ENCODE peak calls at places on chromosomes 13 and 19, in seven cellular contexts. V is K562, Z is GM12878, I is SK-N-SH, W is HCT116, M is H1, K is HepG2. Y is an unnamed sample.

GRCh38 chr19:8149261-8150094 is at the start of gene FBN3:
- DNase-seq in I (peak), M (peak), W (no peak), V (peak), Z (no peak), K (no peak), Y (no peak)

GRCh38 chr13:55792544-55793178 is 1348.1 kb upstream of the PRR20A start:
- DNase-seq in M (no peak), K (no peak), I (no peak), Z (no peak), W (no peak), V (no peak), Y (no peak)

GRCh38 chr19:30446844-30447243 is 74.7 kb downstream of the ZNF536 start:
- DNase-seq in I (no peak), M (no peak), V (no peak), W (no peak), K (no peak), Z (no peak), Y (no peak)

GRCh38 chr13:63625869-63626268 is 2210.2 kb upstream of the PCDH20 start:
- DNase-seq in Z (no peak), I (no peak), V (no peak), M (no peak), K (no peak), W (no peak), Y (no peak)

GRCh38 chr13:80224468-80224867 is 116.5 kb downstream of the SPRY2 start:
- DNase-seq in K (no peak), W (no peak), Z (no peak), V (no peak), I (no peak), M (no peak), Y (no peak)

GRCh38 chr19:30069535-30070197 is 127.6 kb downstream of the URI1 start:
- DNase-seq in W (no peak), M (no peak), I (no peak), K (no peak), V (no peak), Z (no peak), Y (no peak)

GRCh38 chr13:33172911-33173310 is 112.6 kb downstream of the STARD13 start:
- DNase-seq in M (no peak), V (no peak), I (no peak), W (no peak), Z (no peak), K (no peak), Y (no peak)

GRCh38 chr19:2538096-2538757 is 62.3 kb downstream of the GADD45B start:
- DNase-seq in I (no peak), W (no peak), M (no peak), K (no peak), Z (no peak), V (no peak), Y (no peak)

GRCh38 chr13:43698009-43698408 is 88.8 kb downstream of the ENOX1 start:
- DNase-seq in Z (no peak), V (no peak), W (no peak), I (no peak), K (no peak), M (no peak), Y (no peak)

GRCh38 chr19:10189631-10190425 is 4.9 kb downstream of the DNMT1 start:
- DNase-seq in I (no peak), Z (no peak), V (no peak), M (no peak), K (no peak), W (no peak), Y (no peak)

GRCh38 chr19:57075125-57075524 is 44.7 kb upstream of the USP29 start:
- DNase-seq in I (no peak), W (no peak), K (no peak), Z (no peak), V (no peak), M (no peak), Y (no peak)

GRCh38 chr19:36719687-36720556 is 32.5 kb downstream of the ZNF567 start:
- DNase-seq in I (no peak), M (no peak), Z (no peak), W (no peak), V (no peak), K (no peak), Y (peak)

GRCh38 chr13:85013006-85013405 is 786.2 kb downstream of the SLITRK6 start:
- DNase-seq in V (no peak), Z (no peak), W (no peak), K (no peak), I (no peak), M (no peak), Y (no peak)

GRCh38 chr19:15399234-15399515 is 19.6 kb upstream of the AKAP8 start:
- DNase-seq in I (no peak), W (no peak), Z (no peak), V (no peak), M (no peak), K (no peak), Y (no peak)

DNA sequence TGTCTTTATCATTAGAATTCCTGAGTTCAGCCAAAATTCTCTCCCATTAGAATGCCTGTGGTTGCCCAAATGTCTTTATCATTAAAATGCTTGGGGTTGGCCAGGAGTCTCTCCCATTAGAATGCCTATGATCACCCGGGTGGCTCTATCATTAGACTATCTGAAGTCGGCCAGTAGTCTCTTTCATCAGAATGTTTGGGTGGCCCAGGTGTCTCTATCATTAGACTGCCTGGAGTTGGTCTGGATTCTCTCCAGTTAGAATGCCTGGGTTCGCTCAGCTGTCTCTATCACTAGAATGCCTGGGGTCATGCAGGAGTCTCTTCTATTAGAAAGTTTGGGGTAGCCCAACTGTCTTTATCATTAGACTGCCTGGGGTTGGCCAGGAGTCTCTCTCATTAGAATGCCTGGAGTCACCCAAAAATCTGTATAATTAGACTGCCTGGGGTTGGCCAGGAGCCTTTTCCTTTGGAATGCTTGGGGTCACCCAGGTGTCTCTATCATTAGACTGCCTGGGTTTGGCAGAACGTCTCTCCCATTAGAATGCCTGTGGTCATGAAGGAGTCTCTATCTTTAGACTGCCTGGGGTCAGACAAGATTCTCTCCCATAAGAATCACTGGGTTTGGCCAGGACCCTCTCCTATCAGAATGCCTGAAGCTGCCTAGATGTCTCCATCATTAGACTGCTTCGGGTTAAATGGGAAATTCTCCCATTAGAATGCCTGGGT is 1478.3 kb downstream of the UQCRFS1 start:
- DNase-seq in K (no peak), V (no peak), I (no peak), M (no peak), Z (no peak), W (no peak), Y (no peak)
- TF ChIP-seq JUND in K (no peak), V (no peak), I (no peak), M (no peak), Z (no peak), W (no peak), Y (no peak)

DNA sequence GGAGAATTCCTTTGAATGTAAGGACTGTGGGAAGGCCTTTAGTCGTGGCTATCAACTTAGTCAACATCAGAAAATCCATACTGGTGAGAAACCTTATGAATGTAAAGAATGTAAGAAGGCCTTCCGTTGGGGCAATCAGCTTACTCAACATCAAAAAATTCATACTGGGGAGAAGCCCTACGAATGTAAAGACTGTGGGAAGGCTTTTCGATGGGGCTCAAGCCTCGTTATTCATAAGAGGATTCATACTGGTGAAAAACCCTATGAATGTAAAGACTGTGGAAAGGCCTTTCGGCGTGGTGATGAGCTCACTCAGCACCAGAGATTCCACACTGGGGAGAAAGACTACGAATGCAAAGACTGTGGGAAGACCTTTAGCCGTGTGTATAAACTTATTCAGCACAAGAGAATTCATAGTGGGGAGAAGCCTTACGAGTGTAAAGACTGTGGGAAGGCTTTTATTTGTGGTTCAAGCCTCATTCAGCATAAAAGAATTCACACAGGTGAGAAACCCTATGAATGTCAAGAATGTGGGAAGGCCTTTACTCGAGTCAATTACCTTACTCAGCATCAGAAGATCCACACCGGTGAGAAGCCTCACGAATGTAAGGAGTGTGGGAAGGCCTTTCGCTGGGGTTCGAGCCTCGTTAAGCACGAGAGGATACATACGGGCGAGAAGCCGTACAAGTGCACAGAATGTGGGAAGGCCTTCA is 39.2 kb downstream of the ZNF331 start:
- DNase-seq in W (no peak), M (no peak), V (no peak), I (no peak), Z (no peak), K (no peak), Y (no peak)
- TF ChIP-seq JUND in W (no peak), M (no peak), V (no peak), I (no peak), Z (no peak), K (no peak), Y (no peak)

GRCh38 chr19:18672044-18672451 is 11.4 kb upstream of the CRTC1 start:
- DNase-seq in Z (no peak), I (no peak), V (no peak), K (no peak), W (no peak), M (no peak), Y (no peak)

GRCh38 chr19:18669883-18670282 is 13.6 kb upstream of the CRTC1 start:
- DNase-seq in Z (no peak), W (no peak), V (no peak), M (no peak), K (no peak), I (no peak), Y (no peak)

GRCh38 chr19:18672606-18673337 is 10.7 kb upstream of the CRTC1 start:
- DNase-seq in I (no peak), M (no peak), V (no peak), W (no peak), Z (no peak), K (no peak), Y (peak)

GRCh38 chr19:18670313-18670712 is 13.2 kb upstream of the CRTC1 start:
- DNase-seq in Z (no peak), V (no peak), I (peak), M (no peak), W (no peak), K (no peak), Y (no peak)

DNA sequence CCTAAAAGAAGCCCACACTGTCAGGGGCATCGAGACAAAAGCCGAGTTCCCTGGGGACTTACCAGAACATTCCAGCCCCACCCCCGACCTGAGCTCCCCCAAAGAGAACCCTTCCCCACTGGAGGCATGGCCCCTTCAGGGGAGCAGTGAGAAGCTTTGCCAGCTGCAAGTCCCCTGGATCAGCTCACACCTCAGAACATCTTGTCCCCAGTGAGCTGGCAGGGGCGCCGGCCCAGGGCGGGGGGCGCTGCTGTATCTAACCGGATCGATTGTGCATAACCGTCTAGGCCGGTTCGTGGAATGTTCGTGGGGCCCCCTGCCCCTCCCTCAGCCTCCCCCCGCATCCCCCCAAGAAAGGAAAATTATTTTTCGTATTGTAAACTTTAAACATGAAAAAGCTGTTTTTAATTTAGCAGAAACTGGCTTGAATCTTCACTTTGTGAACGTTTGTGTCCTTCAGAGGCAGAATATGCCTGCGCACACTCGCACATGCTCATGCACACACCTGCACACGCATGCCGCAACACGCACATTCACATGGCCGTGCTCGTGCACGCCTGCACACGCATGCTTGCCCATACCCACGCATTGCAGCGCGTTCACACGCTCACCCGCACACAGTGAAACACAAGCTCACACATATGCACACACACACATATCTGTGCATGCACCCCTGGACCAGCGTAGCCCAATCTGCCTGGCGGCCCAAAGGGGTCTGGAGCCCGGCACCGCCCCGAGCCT is 12.0 kb upstream of the CRTC1 start:
- DNase-seq in Z (no peak), M (no peak), K (no peak), W (no peak), V (no peak), I (no peak), Y (no peak)
- TF ChIP-seq JUND in Z (no peak), M (no peak), K (no peak), W (no peak), V (no peak), I (no peak), Y (no peak)

DNA sequence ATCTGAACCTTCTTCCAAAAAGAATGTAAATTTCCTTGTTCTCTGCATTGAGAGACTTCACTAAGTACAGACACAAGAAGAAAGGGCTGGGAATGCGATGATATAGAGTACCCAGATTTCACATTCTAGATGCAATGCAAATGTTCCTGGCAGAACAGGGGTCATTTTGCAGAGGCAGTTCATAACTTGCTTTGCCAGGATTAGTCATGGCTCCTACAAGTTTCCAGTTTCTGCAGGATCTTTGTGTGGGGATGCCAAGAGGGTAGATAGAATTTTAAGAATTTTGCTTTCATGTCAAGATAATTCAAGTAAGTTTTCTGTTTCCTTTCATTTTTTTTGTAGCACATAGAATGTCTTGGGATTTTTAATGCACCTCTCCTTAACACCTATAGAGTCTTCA is 181.2 kb downstream of the FGF9 start:
- DNase-seq in V (no peak), K (no peak), M (no peak), I (no peak), W (no peak), Z (no peak), Y (no peak)
- TF ChIP-seq JUND in V (no peak), K (no peak), M (no peak), I (no peak), W (no peak), Z (no peak), Y (no peak)

DNA sequence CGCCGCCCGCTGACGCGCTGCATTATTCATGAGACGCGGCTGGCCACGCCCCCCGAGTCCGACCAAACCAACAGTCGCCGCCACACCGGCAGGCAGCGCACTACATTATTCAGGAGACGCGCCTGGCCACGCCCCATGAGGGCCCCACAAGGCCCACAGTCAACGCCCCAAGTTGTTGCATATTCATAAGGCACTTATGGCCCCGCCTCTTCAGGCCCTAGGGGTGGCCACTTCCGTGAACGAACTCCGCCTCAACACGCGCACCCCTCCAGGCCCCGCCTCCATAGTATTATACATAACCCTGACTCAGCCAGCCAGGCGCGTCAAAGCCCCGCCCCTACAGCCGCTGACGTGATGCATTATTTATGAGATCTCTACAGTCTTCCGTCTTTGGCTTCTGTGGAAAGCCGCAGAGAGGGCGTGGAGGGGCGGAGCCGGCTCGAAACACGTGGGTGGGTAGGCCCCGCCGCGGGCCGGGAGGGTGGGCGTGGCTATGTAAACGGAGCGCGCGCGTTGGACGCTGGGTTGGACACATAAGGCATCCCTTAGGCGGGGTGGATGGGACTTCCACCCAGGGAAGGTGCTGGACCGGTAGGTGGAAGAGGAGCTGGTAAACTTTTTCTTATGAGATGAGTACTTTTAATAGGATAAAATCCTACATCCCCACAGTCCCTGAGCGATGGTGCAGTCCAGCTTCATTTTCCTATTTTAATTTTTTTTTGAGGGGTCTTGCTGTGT is 423 bp upstream of the ELL start:
- DNase-seq in I (peak), W (peak), V (peak), M (peak), K (peak), Z (peak), Y (peak)
- TF ChIP-seq JUND in I (peak), W (no peak), V (peak), M (peak), K (no peak), Z (peak), Y (no peak)

GRCh38 chr19:31511696-31512095 is 162.5 kb upstream of the TSHZ3 start:
- DNase-seq in M (peak), Z (no peak), I (no peak), K (no peak), V (no peak), W (no peak), Y (no peak)

GRCh38 chr19:31512403-31512970 is 163.3 kb upstream of the TSHZ3 start:
- DNase-seq in I (no peak), K (no peak), V (no peak), W (no peak), M (peak), Z (no peak), Y (no peak)

GRCh38 chr19:31511098-31511497 is 161.9 kb upstream of the TSHZ3 start:
- DNase-seq in M (peak), I (no peak), K (no peak), W (no peak), Z (no peak), V (no peak), Y (no peak)

GRCh38 chr19:31513841-31514240 is 164.6 kb upstream of the TSHZ3 start:
- DNase-seq in Z (no peak), I (no peak), M (peak), K (no peak), V (no peak), W (no peak), Y (no peak)

DNA sequence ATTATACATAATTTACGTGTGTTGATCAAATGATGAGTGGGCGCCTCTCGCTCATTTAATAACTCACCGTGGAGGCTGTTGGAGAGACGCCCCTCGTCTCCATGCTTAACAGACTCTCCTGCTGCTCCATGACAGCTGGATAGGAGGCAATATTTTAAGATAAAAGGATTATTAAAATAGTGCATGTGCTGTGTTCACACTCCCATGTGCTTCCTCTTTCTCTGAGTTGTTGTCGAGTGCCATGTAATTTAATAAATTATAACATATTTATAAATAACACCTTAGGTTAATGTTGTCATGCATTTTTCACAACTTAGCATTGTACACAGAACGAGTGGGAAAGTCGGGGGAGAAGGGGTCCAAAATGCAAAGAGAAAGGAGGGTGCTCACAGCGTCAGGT is 161.4 kb upstream of the TSHZ3 start:
- DNase-seq in K (no peak), I (no peak), Z (no peak), V (no peak), W (no peak), M (no peak), Y (no peak)
- TF ChIP-seq JUND in K (no peak), I (no peak), Z (no peak), V (no peak), W (no peak), M (no peak), Y (no peak)

GRCh38 chr19:28876604-28877123 is 336.3 kb downstream of the UQCRFS1 start:
- DNase-seq in K (no peak), W (no peak), V (no peak), I (no peak), Z (no peak), M (no peak), Y (no peak)

GRCh38 chr19:28880735-28881401 is 332.1 kb downstream of the UQCRFS1 start:
- DNase-seq in M (no peak), V (no peak), I (no peak), W (no peak), K (no peak), Z (no peak), Y (no peak)

GRCh38 chr19:28882818-28883217 is 330.1 kb downstream of the UQCRFS1 start:
- DNase-seq in V (no peak), M (no peak), W (no peak), Z (no peak), I (no peak), K (no peak), Y (no peak)

GRCh38 chr19:28881616-28882015 is 331.3 kb downstream of the UQCRFS1 start:
- DNase-seq in K (no peak), M (no peak), I (no peak), V (no peak), W (no peak), Z (no peak), Y (no peak)

GRCh38 chr19:28878862-28879566 is 333.9 kb downstream of the UQCRFS1 start:
- DNase-seq in Z (no peak), K (peak), V (peak), M (peak), I (peak), W (peak), Y (peak)
- TF ChIP-seq JUND in Z (no peak), K (no peak), V (no peak), M (no peak), I (no peak), W (no peak), Y (no peak)

Y was measured in T47D.